ENCODE peak calls at places on chromosomes 6 and 20, in six cellular contexts. C, L, S, N, H and T are unnamed samples.
A peak's percentile ranks its signal among the peaks of the same experiment; 100 is the strongest.

GRCh38 chr20:17808357-17808756 is 108.6 kb downstream of the BANF2 start:
- DNase-seq in S (no peak), C (no peak), H (peak; percentile 52), N (peak; percentile 51), L (peak; percentile 27), T (peak; percentile 66)

GRCh38 chr6:127391019-127391974 is 47.9 kb upstream of the ECHDC1 start:
- DNase-seq in H (no peak), C (no peak), N (no peak), L (no peak), S (no peak), T (no peak)

GRCh38 chr6:56902551-56903464 is 52.1 kb upstream of the BEND6 start:
- DNase-seq in H (peak; percentile 30), L (peak; percentile 34), C (no peak), S (no peak), N (peak; percentile 37), T (no peak)

GRCh38 chr6:1838604-1839003 is 228.9 kb downstream of the FOXC1 start:
- DNase-seq in S (no peak), H (no peak), C (no peak), L (no peak), N (no peak), T (no peak)

GRCh38 chr20:34256629-34257124 is 15.5 kb downstream of the ASIP start:
- DNase-seq in H (no peak), N (no peak), S (no peak), L (no peak), C (no peak), T (no peak)

GRCh38 chr6:35082733-35083403 is 58.3 kb downstream of the TCP11 start:
- DNase-seq in S (no peak), H (no peak), L (no peak), C (no peak), N (peak; percentile 3), T (no peak)

GRCh38 chr6:30836431-30836866 is 47.9 kb upstream of the DDR1 start:
- DNase-seq in L (no peak), S (no peak), C (no peak), H (no peak), N (no peak), T (no peak)

GRCh38 chr6:117547688-117548621 is 54.4 kb downstream of the GOPC start:
- DNase-seq in S (peak; percentile 76), N (peak; percentile 59), H (peak; percentile 24), C (peak; percentile 39), L (no peak), T (peak; percentile 54)

GRCh38 chr6:151807513-151808330 is at the start of gene ESR1:
- DNase-seq in H (no peak), S (peak; percentile 82), N (peak; percentile 32), C (no peak), L (peak; percentile 55), T (peak; percentile 45)
- H3K4me3 ChIP-seq in H (peak within 1 kb of the TSS; percentile 17), S (peak within 1 kb of the TSS; percentile 27), N (peak within 1 kb of the TSS; percentile 61), C (peak within 1 kb of the TSS; percentile 64), L (peak within 1 kb of the TSS; percentile 51), T (peak within 1 kb of the TSS; percentile 53)

GRCh38 chr6:143694013-143694412 is 16.2 kb downstream of the PHACTR2 start:
- DNase-seq in L (no peak), C (no peak), H (no peak), S (no peak), N (no peak), T (no peak)
- H3K4me1 ChIP-seq in L (peaks cover 12% of the 10 kb centered on the region), C (peaks cover 13% of the 10 kb centered on the region), H (peaks cover 14% of the 10 kb centered on the region), S (peaks cover 84% of the 10 kb centered on the region), N (peaks cover 6% of the 10 kb centered on the region), T (peaks cover 75% of the 10 kb centered on the region)

GRCh38 chr6:161228911-161229591 is 44.8 kb downstream of the AGPAT4 start:
- DNase-seq in H (no peak), N (no peak), S (no peak), L (no peak), C (no peak), T (no peak)
- TF ChIP-seq CTCF in H (no peak), N (no peak), S (no peak), L (no peak), C (no peak), T (no peak)

GRCh38 chr6:15264902-15265761 is 19.3 kb downstream of the JARID2 start:
- DNase-seq in L (no peak), S (no peak), H (no peak), C (no peak), N (no peak), T (peak; percentile 46)
- H3K4me3 ChIP-seq in L (no peak overlapping the region), S (no peak overlapping the region), H (no peak overlapping the region), C (no peak overlapping the region), N (no peak overlapping the region), T (no peak overlapping the region)

GRCh38 chr20:3842332-3842930 is 4.2 kb upstream of the MAVS start:
- DNase-seq in H (no peak), L (no peak), C (no peak), S (peak; percentile 52), N (no peak), T (no peak)
- H3K4me1 ChIP-seq in H (peaks cover 9% of the 10 kb centered on the region), L (no peaks in the 10 kb centered on the region), C (peaks cover under 1% of the 10 kb centered on the region), S (peaks cover 38% of the 10 kb centered on the region), N (no peaks in the 10 kb centered on the region), T (peaks cover 21% of the 10 kb centered on the region)

GRCh38 chr6:23086100-23086499 is 516.7 kb downstream of the HDGFL1 start:
- DNase-seq in C (no peak), H (no peak), L (no peak), N (no peak), S (no peak), T (no peak)

GRCh38 chr6:23077797-23078196 is 508.4 kb downstream of the HDGFL1 start:
- DNase-seq in H (no peak), C (no peak), L (no peak), N (no peak), S (no peak), T (no peak)

GRCh38 chr6:23081701-23082100 is 512.3 kb downstream of the HDGFL1 start:
- DNase-seq in S (no peak), N (no peak), C (no peak), H (no peak), L (no peak), T (no peak)
- TF ChIP-seq CTCF in S (no peak), N (no peak), C (no peak), H (no peak), L (no peak), T (no peak)

DNA sequence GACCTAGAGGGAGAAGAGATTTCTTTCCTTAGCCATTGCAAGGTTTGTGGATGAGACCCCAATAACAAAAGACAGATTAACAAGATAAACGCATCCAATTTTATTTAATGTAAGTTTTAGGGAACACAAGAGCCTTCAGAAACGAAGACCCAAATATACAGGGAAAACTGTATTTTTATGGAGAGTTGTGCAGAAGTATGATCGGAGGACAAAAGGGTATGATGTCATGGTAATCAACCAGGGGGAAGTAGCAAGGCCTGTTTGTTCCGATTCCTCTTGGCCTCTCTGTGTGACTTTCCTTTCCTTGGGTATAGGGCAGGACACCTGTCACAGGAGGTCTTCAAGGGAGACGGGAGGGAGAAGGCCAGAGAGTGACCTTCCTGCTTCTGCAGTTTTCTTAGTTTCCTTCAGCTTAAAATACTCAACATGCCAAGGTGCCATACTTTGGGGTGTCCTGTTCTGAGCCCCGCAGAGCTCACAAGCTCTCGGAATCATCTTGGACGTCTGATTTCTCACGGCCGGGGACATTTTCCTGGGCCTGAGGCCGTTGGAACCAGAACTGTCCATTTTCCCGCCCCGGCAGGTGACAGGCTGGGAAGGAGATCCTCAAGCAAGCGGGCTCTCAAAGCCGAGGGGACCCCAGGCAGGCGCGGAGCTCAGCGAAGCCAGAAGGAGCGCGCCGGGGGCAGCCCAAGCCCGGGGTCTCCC is 21.7 kb downstream of the TMC2 start:
- DNase-seq in H (no peak), C (no peak), S (no peak), N (no peak), L (no peak), T (no peak)
- H3K4me3 ChIP-seq in H (no peak overlapping the region), C (peak overlapping the region; percentile 40), S (no peak overlapping the region), N (no peak overlapping the region), L (peak overlapping the region; percentile 15), T (no peak overlapping the region)

DNA sequence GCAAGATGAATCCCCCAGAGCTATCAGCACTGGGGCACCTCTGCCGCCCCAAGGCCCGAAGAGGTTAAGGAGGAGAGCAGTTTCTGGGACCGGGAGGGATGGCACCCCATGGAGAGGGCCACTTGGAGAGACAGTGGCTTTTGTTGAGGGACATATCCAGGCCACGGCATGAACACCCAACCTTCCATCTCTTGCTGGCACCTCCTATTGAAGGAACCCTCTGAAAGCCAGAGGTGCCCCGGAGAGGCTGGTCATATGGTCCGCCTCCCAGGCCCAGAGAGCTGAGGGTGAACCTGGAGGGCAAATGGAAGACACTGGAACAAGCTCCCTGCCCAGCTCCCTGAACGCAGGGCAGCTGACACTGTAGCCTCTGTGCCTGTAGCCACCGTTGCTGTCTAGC is 167.0 kb downstream of the NFATC2 start:
- DNase-seq in S (no peak), L (no peak), H (no peak), N (no peak), C (no peak), T (no peak)
- H3K4me1 ChIP-seq in S (no peaks in the 10 kb centered on the region), L (peaks cover 13% of the 10 kb centered on the region), H (no peaks in the 10 kb centered on the region), N (peaks cover 3% of the 10 kb centered on the region), C (no peaks in the 10 kb centered on the region), T (peaks cover 7% of the 10 kb centered on the region)